ENCODE peak calls at places on chromosome 4, in nine cellular contexts. I is A549, O is right lobe of liver, L is K562, Y is body of pancreas, X is upper lobe of left lung, P is gastrocnemius medialis, R is heart left ventricle, D is HCT116. U is an unnamed sample.

GRCh38 chr4:141348589-141348988 is 127.9 kb downstream of the ZNF330 start:
- ATAC-seq in X (no peak), L (no peak), D (no peak), Y (no peak), O (no peak), I (no peak), P (no peak), R (no peak), U (no peak)

GRCh38 chr4:66629927-66630326 is 915.4 kb downstream of the CENPC start:
- ATAC-seq in X (no peak), I (no peak), R (no peak), Y (no peak), P (no peak), O (no peak), L (no peak), D (no peak), U (no peak)

GRCh38 chr4:116386856-116387255 is 698.5 kb downstream of the TRAM1L1 start:
- ATAC-seq in Y (no peak), R (no peak), O (no peak), L (no peak), P (no peak), D (no peak), I (no peak), X (no peak), U (no peak)

GRCh38 chr4:86831262-86832090 is 17.7 kb downstream of the SLC10A6 start:
- ATAC-seq in R (peak), I (peak), O (no peak), D (peak), L (no peak), X (peak), Y (peak), P (peak), U (peak)

GRCh38 chr4:17437396-17437795 is 74.5 kb downstream of the QDPR start:
- ATAC-seq in I (no peak), P (no peak), R (peak), Y (no peak), D (no peak), X (no peak), O (peak), L (no peak), U (no peak)

GRCh38 chr4:95045429-95045828 is 287.7 kb downstream of the BMPR1B start:
- ATAC-seq in X (no peak), O (no peak), I (peak), R (no peak), L (no peak), P (no peak), Y (no peak), D (no peak), U (no peak)

GRCh38 chr4:188023682-188024081 is 28.1 kb downstream of the ZFP42 start:
- ATAC-seq in R (no peak), P (no peak), Y (no peak), L (no peak), O (no peak), X (no peak), I (no peak), D (no peak), U (no peak)

GRCh38 chr4:6291784-6292297 is 22.2 kb downstream of the WFS1 start:
- ATAC-seq in R (no peak), I (no peak), X (no peak), P (no peak), L (no peak), O (no peak), D (no peak), Y (no peak), U (peak)

GRCh38 chr4:8737075-8737474 is 134.6 kb downstream of the HMX1 start:
- ATAC-seq in R (no peak), X (no peak), D (no peak), I (no peak), O (no peak), P (no peak), L (no peak), Y (no peak), U (no peak)

GRCh38 chr4:121168865-121169281 is 4.8 kb upstream of the TNIP3 start:
- ATAC-seq in X (peak), R (peak), Y (no peak), P (no peak), O (peak), D (no peak), I (no peak), L (no peak), U (no peak)

GRCh38 chr4:1137850-1138249 is 24.5 kb upstream of the RNF212 start:
- ATAC-seq in X (peak), D (no peak), L (no peak), I (no peak), O (peak), P (no peak), Y (no peak), R (no peak), U (no peak)

GRCh38 chr4:116202524-116202923 is 882.9 kb downstream of the TRAM1L1 start:
- ATAC-seq in D (no peak), I (no peak), O (no peak), L (no peak), P (no peak), R (no peak), Y (no peak), X (no peak), U (no peak)

GRCh38 chr4:8506373-8507250 is 66.0 kb downstream of the TRMT44 start:
- ATAC-seq in R (peak), D (no peak), O (peak), X (peak), Y (peak), L (no peak), I (no peak), P (peak), U (peak)

GRCh38 chr4:178090640-178091411 is 648.6 kb upstream of the AGA start:
- ATAC-seq in Y (no peak), X (no peak), D (no peak), R (no peak), L (no peak), O (no peak), I (peak), P (no peak), U (peak)

GRCh38 chr4:178185517-178185916 is 743.3 kb upstream of the AGA start:
- ATAC-seq in Y (peak), R (peak), P (no peak), X (no peak), I (no peak), D (no peak), L (no peak), O (no peak), U (no peak)

GRCh38 chr4:154973636-154974035 is 192.6 kb downstream of the RBM46 start:
- ATAC-seq in L (no peak), I (no peak), X (no peak), D (no peak), Y (no peak), O (peak), P (no peak), R (no peak), U (no peak)

GRCh38 chr4:141614878-141615586 is 21.4 kb upstream of the IL15 start:
- ATAC-seq in I (no peak), D (no peak), R (no peak), P (no peak), Y (no peak), X (no peak), L (no peak), O (peak), U (no peak)

GRCh38 chr4:186013404-186014186 is 55.4 kb upstream of the TLR3 start:
- ATAC-seq in P (no peak), L (no peak), Y (no peak), O (no peak), R (no peak), D (no peak), I (no peak), X (no peak), U (no peak)

GRCh38 chr4:184345573-184345922 is 127.9 kb upstream of the ENPP6 start:
- ATAC-seq in O (peak), D (no peak), R (peak), L (no peak), Y (no peak), P (peak), X (peak), I (no peak), U (no peak)

GRCh38 chr4:184349283-184350039 is 124.9 kb downstream of the IRF2 start:
- ATAC-seq in L (no peak), D (no peak), O (no peak), R (no peak), X (no peak), I (no peak), P (no peak), Y (no peak), U (no peak)

GRCh38 chr4:184344899-184345572 is 127.4 kb upstream of the ENPP6 start:
- ATAC-seq in Y (no peak), P (peak), D (no peak), L (no peak), O (peak), R (no peak), I (no peak), X (no peak), U (no peak)

GRCh38 chr4:184348311-184349233 is 125.8 kb downstream of the IRF2 start:
- ATAC-seq in D (no peak), R (peak), P (peak), Y (peak), I (peak), X (peak), O (peak), L (peak), U (no peak)

DNA sequence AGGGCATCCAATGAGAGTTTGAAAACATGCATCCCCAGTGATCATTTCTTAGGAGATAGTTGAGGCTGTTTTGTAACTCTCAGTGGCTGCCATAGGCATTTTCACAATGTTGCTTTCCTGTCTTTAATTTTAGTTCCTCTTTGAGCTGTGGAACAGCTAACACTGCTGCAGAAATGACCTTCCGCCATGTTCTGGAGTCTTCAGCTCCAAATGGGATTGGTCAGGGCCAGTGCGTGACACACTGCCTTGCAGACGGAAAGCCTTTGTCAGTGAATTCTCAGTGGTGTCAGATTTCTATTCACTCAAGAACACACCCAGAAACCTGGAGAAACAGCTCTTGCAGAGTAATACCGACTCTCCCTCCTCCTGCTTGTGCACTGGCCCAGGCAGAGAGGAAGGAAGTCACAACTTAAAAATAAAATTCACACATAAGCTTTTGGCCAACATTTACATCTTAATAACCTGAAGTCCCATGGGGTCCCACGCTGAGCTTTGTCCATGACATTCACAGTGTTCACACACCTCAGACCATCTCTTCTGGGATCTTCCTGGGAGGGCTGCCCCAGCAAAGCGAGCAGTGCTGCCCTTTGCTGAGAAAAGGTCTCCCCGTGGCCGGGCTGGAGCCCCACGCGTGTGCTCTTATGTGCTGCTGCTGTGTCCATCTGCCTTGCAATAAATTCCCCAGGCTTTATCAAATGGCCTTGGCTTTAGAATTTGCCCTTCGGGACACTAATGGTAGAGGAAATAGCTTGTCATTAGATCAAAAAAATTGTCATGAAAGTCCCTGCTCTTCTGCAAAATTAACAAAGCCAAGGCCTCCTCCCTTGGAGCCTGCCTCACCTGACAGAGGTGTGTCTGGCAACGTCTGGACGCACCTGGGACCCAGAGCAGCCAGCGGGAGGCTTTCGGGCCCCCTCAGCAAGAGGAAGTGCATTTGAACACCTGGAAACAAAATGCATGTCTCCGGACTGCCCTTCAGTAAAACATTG is 126.8 kb downstream of the IRF2 start:
- ATAC-seq in X (peak), I (no peak), O (peak), P (peak), Y (peak), R (peak), L (peak), D (no peak), U (peak)
- TF ChIP-seq POLR2A in X (no peak), I (no peak), O (peak), P (peak), Y (peak), R (peak), L (no peak), D (no peak), U (no peak)

GRCh38 chr4:39978378-39978775 is 666 bp upstream of the PDS5A start:
- ATAC-seq in D (no peak), Y (no peak), L (no peak), X (no peak), R (no peak), I (no peak), P (no peak), O (no peak), U (no peak)

GRCh38 chr4:39978904-39979303 is 1.2 kb upstream of the PDS5A start:
- ATAC-seq in P (no peak), L (no peak), D (no peak), O (no peak), R (no peak), X (no peak), I (no peak), Y (no peak), U (no peak)

GRCh38 chr4:39976141-39976944 is 1.4 kb downstream of the PDS5A start:
- ATAC-seq in L (peak), P (peak), O (peak), R (peak), Y (peak), I (peak), X (peak), D (peak), U (peak)

GRCh38 chr4:39976945-39977488 is 694 bp downstream of the PDS5A start:
- ATAC-seq in D (peak), L (peak), Y (peak), P (peak), X (peak), O (peak), I (peak), R (peak), U (peak)

GRCh38 chr4:39977489-39978377 is at the start of gene PDS5A:
- ATAC-seq in Y (peak), D (peak), R (peak), P (peak), L (peak), I (peak), X (peak), O (peak), U (peak)
- TF ChIP-seq POLR2A in Y (peak), D (peak), R (no peak), P (peak), L (peak), I (peak), X (peak), O (peak), U (peak)

GRCh38 chr4:142708231-142708630 is 137.9 kb downstream of the INPP4B start:
- ATAC-seq in D (no peak), Y (no peak), P (no peak), L (no peak), X (no peak), R (no peak), I (no peak), O (no peak), U (no peak)
- TF ChIP-seq POLR2A in D (no peak), Y (no peak), P (no peak), L (no peak), X (no peak), R (no peak), I (no peak), O (no peak), U (no peak)

GRCh38 chr4:2935762-2936743 is 27.2 kb downstream of the NOP14 start:
- ATAC-seq in R (no peak), X (no peak), Y (no peak), D (peak), I (peak), O (no peak), L (peak), P (peak), U (no peak)
- TF ChIP-seq POLR2A in R (no peak), X (no peak), Y (no peak), D (no peak), I (no peak), O (no peak), L (peak), P (no peak), U (no peak)

DNA sequence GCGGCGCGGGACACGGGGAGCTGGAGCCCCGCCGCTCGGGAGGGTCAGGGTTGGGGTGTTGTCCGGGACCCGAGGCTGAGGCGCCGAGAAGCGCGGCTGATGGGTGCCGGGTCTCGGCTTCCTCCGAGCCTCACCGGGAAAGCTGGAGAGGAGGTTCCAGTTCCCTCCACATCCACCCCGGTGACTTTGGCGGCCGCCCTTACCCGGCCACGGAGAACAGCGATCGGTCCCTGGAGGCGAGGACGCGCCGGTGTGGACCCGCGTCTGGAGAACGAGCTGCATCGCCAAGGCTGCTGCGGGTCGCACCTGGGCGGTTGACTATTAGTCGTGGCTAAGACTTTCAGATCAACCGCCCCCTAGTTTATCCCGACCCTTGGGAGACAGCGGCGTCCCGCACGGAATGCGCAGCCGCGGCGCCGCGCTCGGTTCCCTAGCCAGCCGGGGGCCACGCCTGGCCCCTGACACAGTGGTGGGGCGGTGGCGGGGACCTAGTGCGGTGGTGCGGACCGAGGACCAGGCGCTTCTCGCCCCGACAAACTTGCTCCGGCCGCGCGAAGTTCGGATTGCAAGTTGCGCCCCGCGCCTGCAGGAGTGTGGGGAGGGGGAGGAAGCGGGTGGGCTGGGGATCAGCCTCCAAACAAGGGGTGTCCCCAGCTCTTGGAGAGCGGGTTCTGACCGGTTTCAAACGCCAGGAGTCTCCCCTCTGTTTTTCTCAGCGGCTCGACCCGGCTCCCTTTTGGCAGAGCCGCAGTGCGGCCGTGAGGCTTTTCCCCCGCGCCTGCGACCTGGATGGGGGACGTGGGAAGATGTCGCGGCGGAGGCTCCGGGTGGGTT is 540 bp downstream of the FHDC1 start:
- ATAC-seq in P (peak), L (peak), I (peak), R (peak), D (peak), X (peak), O (peak), Y (peak), U (peak)
- TF ChIP-seq POLR2A in P (no peak), L (no peak), I (no peak), R (no peak), D (no peak), X (no peak), O (no peak), Y (no peak), U (no peak)